ENCODE peak calls at places on chromosomes 5 and 9, in eight cellular contexts. One of them, this sample, is unnamed.

GRCh38 chr5:135487839-135488514 is 35.8 kb upstream of the TIFAB start:
- DNase-seq in lower leg skin: no peak
- DNase-seq in K562: no peak
- DNase-seq in NB4: no peak
- DNase-seq in dorsolateral prefrontal cortex: no peak
- DNase-seq in nephron progenitor cell: no peak
- DNase-seq in endodermal cell: peak; percentile 53
- DNase-seq in IMR-90: no peak
- DNase-seq in this sample: no peak

GRCh38 chr5:1432296-1432695 is 12.9 kb downstream of the SLC6A3 start:
- DNase-seq in lower leg skin: no peak
- DNase-seq in K562: no peak
- DNase-seq in NB4: no peak
- DNase-seq in dorsolateral prefrontal cortex: peak; percentile 28
- DNase-seq in nephron progenitor cell: no peak
- DNase-seq in endodermal cell: no peak
- DNase-seq in IMR-90: no peak
- DNase-seq in this sample: no peak

GRCh38 chr9:127928232-127929043 is 2.1 kb downstream of the PIP5KL1 start:
- DNase-seq in lower leg skin: no peak
- DNase-seq in K562: peak; percentile 42
- DNase-seq in NB4: no peak
- DNase-seq in dorsolateral prefrontal cortex: no peak
- DNase-seq in nephron progenitor cell: no peak
- DNase-seq in endodermal cell: peak; percentile 65
- DNase-seq in IMR-90: no peak
- DNase-seq in this sample: no peak

GRCh38 chr5:174319551-174319950 is 274.0 kb downstream of the NSG2 start:
- DNase-seq in lower leg skin: no peak
- DNase-seq in K562: no peak
- DNase-seq in NB4: no peak
- DNase-seq in dorsolateral prefrontal cortex: no peak
- DNase-seq in nephron progenitor cell: no peak
- DNase-seq in endodermal cell: peak; percentile 12
- DNase-seq in IMR-90: no peak
- DNase-seq in this sample: no peak

GRCh38 chr5:128632264-128632663 is 94.2 kb upstream of the FBN2 start:
- DNase-seq in lower leg skin: no peak
- DNase-seq in K562: no peak
- DNase-seq in NB4: peak; percentile 8
- DNase-seq in dorsolateral prefrontal cortex: no peak
- DNase-seq in nephron progenitor cell: no peak
- DNase-seq in endodermal cell: no peak
- DNase-seq in IMR-90: no peak
- DNase-seq in this sample: peak; percentile 11

GRCh38 chr5:62587737-62588136 is 9.1 kb downstream of the LRRC70 start:
- DNase-seq in lower leg skin: no peak
- DNase-seq in K562: no peak
- DNase-seq in NB4: peak; percentile 59
- DNase-seq in dorsolateral prefrontal cortex: no peak
- DNase-seq in nephron progenitor cell: no peak
- DNase-seq in endodermal cell: no peak
- DNase-seq in IMR-90: no peak
- DNase-seq in this sample: no peak

GRCh38 chr5:32174011-32174866 is at the start of gene GOLPH3:
- DNase-seq in lower leg skin: peak; percentile 92
- DNase-seq in K562: peak; percentile 96
- DNase-seq in NB4: peak; percentile 96
- DNase-seq in dorsolateral prefrontal cortex: peak; percentile 86
- DNase-seq in nephron progenitor cell: peak; percentile 94
- DNase-seq in endodermal cell: peak; percentile 98
- DNase-seq in IMR-90: peak; percentile 83
- DNase-seq in this sample: peak; percentile 95

GRCh38 chr5:94522099-94522498 is 96.3 kb downstream of the KIAA0825 start:
- DNase-seq in lower leg skin: no peak
- DNase-seq in K562: no peak
- DNase-seq in NB4: no peak
- DNase-seq in dorsolateral prefrontal cortex: no peak
- DNase-seq in nephron progenitor cell: no peak
- DNase-seq in endodermal cell: no peak
- DNase-seq in IMR-90: peak; percentile 20
- DNase-seq in this sample: no peak

GRCh38 chr5:132776932-132777208 is 169 bp downstream of the SEPTIN8 start:
- DNase-seq in lower leg skin: no peak
- DNase-seq in K562: no peak
- DNase-seq in NB4: no peak
- DNase-seq in dorsolateral prefrontal cortex: no peak
- DNase-seq in nephron progenitor cell: no peak
- DNase-seq in endodermal cell: no peak
- DNase-seq in IMR-90: no peak
- DNase-seq in this sample: no peak

GRCh38 chr9:34405719-34406118 is 29.0 kb upstream of the MYORG start:
- DNase-seq in lower leg skin: no peak
- DNase-seq in K562: no peak
- DNase-seq in NB4: no peak
- DNase-seq in dorsolateral prefrontal cortex: no peak
- DNase-seq in nephron progenitor cell: no peak
- DNase-seq in endodermal cell: no peak
- DNase-seq in IMR-90: peak; percentile 71
- DNase-seq in this sample: no peak

GRCh38 chr9:132207839-132208615 is 46.2 kb downstream of the NTNG2 start:
- DNase-seq in lower leg skin: no peak
- DNase-seq in K562: no peak
- DNase-seq in NB4: peak; percentile 44
- DNase-seq in dorsolateral prefrontal cortex: no peak
- DNase-seq in nephron progenitor cell: no peak
- DNase-seq in endodermal cell: peak; percentile 79
- DNase-seq in IMR-90: no peak
- DNase-seq in this sample: no peak

GRCh38 chr5:141001854-141002666 is 35.8 kb downstream of the PCDHAC2 start:
- DNase-seq in lower leg skin: no peak
- DNase-seq in K562: no peak
- DNase-seq in NB4: no peak
- DNase-seq in dorsolateral prefrontal cortex: no peak
- DNase-seq in nephron progenitor cell: peak; percentile 54
- DNase-seq in endodermal cell: peak; percentile 89
- DNase-seq in IMR-90: no peak
- DNase-seq in this sample: peak; percentile 34

GRCh38 chr5:107284822-107285510 is 385.8 kb downstream of the EFNA5 start:
- DNase-seq in lower leg skin: peak; percentile 29
- DNase-seq in K562: no peak
- DNase-seq in NB4: no peak
- DNase-seq in dorsolateral prefrontal cortex: no peak
- DNase-seq in nephron progenitor cell: no peak
- DNase-seq in endodermal cell: no peak
- DNase-seq in IMR-90: peak; percentile 16
- DNase-seq in this sample: no peak

GRCh38 chr9:137244486-137245449 is 3.7 kb downstream of the TUBB4B start:
- DNase-seq in lower leg skin: no peak
- DNase-seq in K562: no peak
- DNase-seq in NB4: no peak
- DNase-seq in dorsolateral prefrontal cortex: no peak
- DNase-seq in nephron progenitor cell: no peak
- DNase-seq in endodermal cell: peak; percentile 76
- DNase-seq in IMR-90: no peak
- DNase-seq in this sample: no peak

GRCh38 chr5:68331202-68332108 is 115.9 kb downstream of the PIK3R1 start:
- DNase-seq in lower leg skin: no peak
- DNase-seq in K562: peak; percentile 41
- DNase-seq in NB4: peak; percentile 83
- DNase-seq in dorsolateral prefrontal cortex: no peak
- DNase-seq in nephron progenitor cell: no peak
- DNase-seq in endodermal cell: no peak
- DNase-seq in IMR-90: peak; percentile 80
- DNase-seq in this sample: no peak

GRCh38 chr9:97124256-97124655 is 85.3 kb upstream of the CTSV start:
- DNase-seq in lower leg skin: no peak
- DNase-seq in K562: no peak
- DNase-seq in NB4: no peak
- DNase-seq in dorsolateral prefrontal cortex: no peak
- DNase-seq in nephron progenitor cell: no peak
- DNase-seq in endodermal cell: no peak
- DNase-seq in IMR-90: no peak
- DNase-seq in this sample: no peak

GRCh38 chr5:171418316-171418981 is 998 bp upstream of the FGF18 start:
- DNase-seq in lower leg skin: peak; percentile 50
- DNase-seq in K562: peak; percentile 85
- DNase-seq in NB4: no peak
- DNase-seq in dorsolateral prefrontal cortex: peak; percentile 65
- DNase-seq in nephron progenitor cell: peak; percentile 90
- DNase-seq in endodermal cell: peak; percentile 98
- DNase-seq in IMR-90: peak; percentile 82
- DNase-seq in this sample: peak; percentile 90

GRCh38 chr9:22008662-22009562 is at the start of gene CDKN2B:
- DNase-seq in lower leg skin: peak; percentile 91
- DNase-seq in K562: no peak
- DNase-seq in NB4: no peak
- DNase-seq in dorsolateral prefrontal cortex: peak; percentile 85
- DNase-seq in nephron progenitor cell: peak; percentile 97
- DNase-seq in endodermal cell: peak; percentile 98
- DNase-seq in IMR-90: peak; percentile 94
- DNase-seq in this sample: peak; percentile 96

GRCh38 chr5:135393229-135393628 is 5.8 kb downstream of the MACROH2A1 start:
- DNase-seq in lower leg skin: no peak
- DNase-seq in K562: no peak
- DNase-seq in NB4: peak; percentile 83
- DNase-seq in dorsolateral prefrontal cortex: no peak
- DNase-seq in nephron progenitor cell: no peak
- DNase-seq in endodermal cell: no peak
- DNase-seq in IMR-90: no peak
- DNase-seq in this sample: no peak

GRCh38 chr5:36060516-36060885 is 6.2 kb downstream of the UGT3A2 start:
- DNase-seq in lower leg skin: no peak
- DNase-seq in K562: peak; percentile 22
- DNase-seq in NB4: peak; percentile 30
- DNase-seq in dorsolateral prefrontal cortex: no peak
- DNase-seq in nephron progenitor cell: no peak
- DNase-seq in endodermal cell: no peak
- DNase-seq in IMR-90: no peak
- DNase-seq in this sample: no peak
- TF ChIP-seq CTCF in lower leg skin: no peak
- TF ChIP-seq CTCF in K562: peak; percentile 46
- TF ChIP-seq CTCF in NB4: peak; percentile 15
- TF ChIP-seq CTCF in dorsolateral prefrontal cortex: no peak
- TF ChIP-seq CTCF in nephron progenitor cell: no peak
- TF ChIP-seq CTCF in endodermal cell: peak; percentile 56
- TF ChIP-seq CTCF in IMR-90: peak; percentile 10
- TF ChIP-seq CTCF in this sample: no peak

DNA sequence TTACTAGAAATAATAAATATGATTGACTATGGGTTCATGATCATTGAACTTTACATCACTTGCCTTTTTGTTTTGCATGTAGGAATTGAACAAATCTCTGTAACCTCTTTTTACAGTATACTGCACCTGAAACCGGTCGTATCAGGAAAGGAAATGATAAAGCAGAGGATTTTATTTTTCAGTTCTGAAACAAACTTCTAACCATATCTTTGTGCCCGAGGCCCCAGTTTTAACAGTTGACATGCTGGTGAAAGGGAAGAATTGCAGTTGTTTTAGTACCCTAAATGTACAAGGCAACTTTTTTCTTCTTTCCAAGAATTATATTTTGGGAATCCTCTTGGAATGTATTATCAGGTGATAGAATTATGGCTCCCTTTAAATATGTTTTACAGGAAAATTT is 27.8 kb downstream of the TMEM38B start:
- DNase-seq in lower leg skin: no peak
- DNase-seq in K562: no peak
- DNase-seq in NB4: no peak
- DNase-seq in dorsolateral prefrontal cortex: no peak
- DNase-seq in nephron progenitor cell: no peak
- DNase-seq in endodermal cell: no peak
- DNase-seq in IMR-90: no peak
- DNase-seq in this sample: no peak
- TF ChIP-seq CTCF in lower leg skin: no peak
- TF ChIP-seq CTCF in K562: no peak
- TF ChIP-seq CTCF in NB4: no peak
- TF ChIP-seq CTCF in dorsolateral prefrontal cortex: no peak
- TF ChIP-seq CTCF in nephron progenitor cell: no peak
- TF ChIP-seq CTCF in endodermal cell: peak; percentile 41
- TF ChIP-seq CTCF in IMR-90: no peak
- TF ChIP-seq CTCF in this sample: peak; percentile 52

DNA sequence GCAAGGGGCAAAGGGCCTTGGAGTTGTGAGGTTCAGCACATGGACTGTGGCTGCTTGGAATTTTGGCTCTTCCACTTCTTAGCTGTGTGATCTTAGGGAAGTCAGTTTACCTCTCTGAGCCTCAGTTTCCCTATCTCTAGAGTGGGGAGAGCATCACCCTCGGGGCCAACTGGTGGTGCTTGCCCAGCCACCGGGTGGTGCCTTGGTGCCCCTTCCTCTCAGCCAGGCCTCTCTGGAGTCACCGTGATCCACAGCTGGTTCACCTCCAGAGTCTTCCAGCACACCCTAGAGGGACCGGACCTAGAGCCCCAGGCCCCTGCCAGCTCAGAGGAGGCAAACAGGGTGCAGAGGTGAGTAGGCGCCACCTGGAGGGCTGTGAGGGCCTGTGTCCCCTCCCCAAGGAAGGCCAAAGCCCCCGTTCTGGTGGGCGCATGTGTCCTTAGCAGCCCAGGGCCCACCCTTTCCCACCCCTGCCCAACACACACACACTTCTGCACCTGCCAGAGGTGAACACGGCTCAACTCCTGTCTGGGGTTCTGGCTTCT is 7.7 kb downstream of the ADGRD2 start:
- DNase-seq in lower leg skin: no peak
- DNase-seq in K562: no peak
- DNase-seq in NB4: no peak
- DNase-seq in dorsolateral prefrontal cortex: peak; percentile 21
- DNase-seq in nephron progenitor cell: no peak
- DNase-seq in endodermal cell: peak; percentile 49
- DNase-seq in IMR-90: no peak
- DNase-seq in this sample: no peak
- TF ChIP-seq CTCF in lower leg skin: no peak
- TF ChIP-seq CTCF in K562: no peak
- TF ChIP-seq CTCF in NB4: peak; percentile 4
- TF ChIP-seq CTCF in dorsolateral prefrontal cortex: no peak
- TF ChIP-seq CTCF in nephron progenitor cell: no peak
- TF ChIP-seq CTCF in endodermal cell: peak; percentile 40
- TF ChIP-seq CTCF in IMR-90: no peak
- TF ChIP-seq CTCF in this sample: no peak

GRCh38 chr5:56375011-56375410 is 141.9 kb upstream of the ANKRD55 start:
- DNase-seq in lower leg skin: no peak
- DNase-seq in K562: no peak
- DNase-seq in NB4: no peak
- DNase-seq in dorsolateral prefrontal cortex: no peak
- DNase-seq in nephron progenitor cell: no peak
- DNase-seq in endodermal cell: no peak
- DNase-seq in IMR-90: no peak
- DNase-seq in this sample: no peak

GRCh38 chr5:56367752-56368151 is 134.6 kb upstream of the ANKRD55 start:
- DNase-seq in lower leg skin: no peak
- DNase-seq in K562: no peak
- DNase-seq in NB4: no peak
- DNase-seq in dorsolateral prefrontal cortex: no peak
- DNase-seq in nephron progenitor cell: no peak
- DNase-seq in endodermal cell: no peak
- DNase-seq in IMR-90: no peak
- DNase-seq in this sample: no peak

GRCh38 chr5:56366986-56367385 is 133.9 kb upstream of the ANKRD55 start:
- DNase-seq in lower leg skin: no peak
- DNase-seq in K562: no peak
- DNase-seq in NB4: no peak
- DNase-seq in dorsolateral prefrontal cortex: no peak
- DNase-seq in nephron progenitor cell: no peak
- DNase-seq in endodermal cell: no peak
- DNase-seq in IMR-90: no peak
- DNase-seq in this sample: no peak

GRCh38 chr5:56369333-56369947 is 136.3 kb upstream of the ANKRD55 start:
- DNase-seq in lower leg skin: no peak
- DNase-seq in K562: no peak
- DNase-seq in NB4: peak; percentile 91
- DNase-seq in dorsolateral prefrontal cortex: no peak
- DNase-seq in nephron progenitor cell: no peak
- DNase-seq in endodermal cell: no peak
- DNase-seq in IMR-90: no peak
- DNase-seq in this sample: no peak
- TF ChIP-seq CTCF in lower leg skin: no peak
- TF ChIP-seq CTCF in K562: no peak
- TF ChIP-seq CTCF in NB4: no peak
- TF ChIP-seq CTCF in dorsolateral prefrontal cortex: no peak
- TF ChIP-seq CTCF in nephron progenitor cell: no peak
- TF ChIP-seq CTCF in endodermal cell: no peak
- TF ChIP-seq CTCF in IMR-90: no peak
- TF ChIP-seq CTCF in this sample: no peak